ENCODE peak calls at places on chromosomes 11 and 22, in six cellular contexts. G, Q, W, O, U and D are unnamed samples.

GRCh38 chr11:118768715-118769114 is 22.2 kb downstream of the DDX6 start:
- DNase-seq in G (no peak), Q (no peak), W (no peak), O (no peak), U (no peak), D (no peak)

GRCh38 chr11:32529994-32530588 is 53.5 kb upstream of the EIF3M start:
- DNase-seq in G (no peak), Q (no peak), W (no peak), O (no peak), U (no peak), D (no peak)

GRCh38 chr11:127632971-127633680 is 632.6 kb upstream of the KIRREL3 start:
- DNase-seq in G (no peak), Q (no peak), W (no peak), O (no peak), U (no peak), D (no peak)

GRCh38 chr11:859394-860131 is 16.9 kb downstream of the TSPAN4 start:
- DNase-seq in G (no peak), Q (no peak), W (no peak), O (peak; percentile 78), U (no peak), D (no peak)

GRCh38 chr11:67700548-67701262 is 26.3 kb upstream of the ALDH3B2 start:
- DNase-seq in G (no peak), Q (no peak), W (no peak), O (no peak), U (no peak), D (no peak)

GRCh38 chr22:48886604-48887393 is 940.9 kb downstream of the BRD1 start:
- DNase-seq in G (no peak), Q (no peak), W (no peak), O (no peak), U (peak; percentile 64), D (no peak)

GRCh38 chr22:20243545-20244249 is 24.4 kb downstream of the RTN4R start:
- DNase-seq in G (peak; percentile 44), Q (no peak), W (peak; percentile 32), O (peak; percentile 63), U (peak; percentile 88), D (no peak)

GRCh38 chr11:96778272-96778671 is 388.5 kb downstream of the JRKL start:
- DNase-seq in G (no peak), Q (no peak), W (no peak), O (no peak), U (no peak), D (no peak)

GRCh38 chr11:65530157-65530496 is 5.2 kb downstream of the SCYL1 start:
- DNase-seq in G (peak; percentile 77), Q (no peak), W (no peak), O (no peak), U (no peak), D (no peak)

GRCh38 chr11:60334005-60334620 is 7.1 kb downstream of the MS4A6E start:
- DNase-seq in G (peak; percentile 73), Q (no peak), W (peak; percentile 50), O (peak; percentile 78), U (no peak), D (peak; percentile 83)

GRCh38 chr11:71200172-71200716 is 52.1 kb downstream of the SHANK2 start:
- DNase-seq in G (no peak), Q (no peak), W (no peak), O (no peak), U (no peak), D (no peak)

GRCh38 chr22:17120711-17121234 is 387 bp downstream of the TMEM121B start:
- DNase-seq in G (no peak), Q (no peak), W (no peak), O (peak; percentile 42), U (no peak), D (peak; percentile 14)

GRCh38 chr11:14275081-14275480 is 83.9 kb downstream of the RRAS2 start:
- DNase-seq in G (no peak), Q (no peak), W (no peak), O (no peak), U (no peak), D (no peak)

GRCh38 chr11:104836711-104837110 is 61.5 kb downstream of the CASP12 start:
- DNase-seq in G (no peak), Q (no peak), W (no peak), O (no peak), U (no peak), D (no peak)

DNA sequence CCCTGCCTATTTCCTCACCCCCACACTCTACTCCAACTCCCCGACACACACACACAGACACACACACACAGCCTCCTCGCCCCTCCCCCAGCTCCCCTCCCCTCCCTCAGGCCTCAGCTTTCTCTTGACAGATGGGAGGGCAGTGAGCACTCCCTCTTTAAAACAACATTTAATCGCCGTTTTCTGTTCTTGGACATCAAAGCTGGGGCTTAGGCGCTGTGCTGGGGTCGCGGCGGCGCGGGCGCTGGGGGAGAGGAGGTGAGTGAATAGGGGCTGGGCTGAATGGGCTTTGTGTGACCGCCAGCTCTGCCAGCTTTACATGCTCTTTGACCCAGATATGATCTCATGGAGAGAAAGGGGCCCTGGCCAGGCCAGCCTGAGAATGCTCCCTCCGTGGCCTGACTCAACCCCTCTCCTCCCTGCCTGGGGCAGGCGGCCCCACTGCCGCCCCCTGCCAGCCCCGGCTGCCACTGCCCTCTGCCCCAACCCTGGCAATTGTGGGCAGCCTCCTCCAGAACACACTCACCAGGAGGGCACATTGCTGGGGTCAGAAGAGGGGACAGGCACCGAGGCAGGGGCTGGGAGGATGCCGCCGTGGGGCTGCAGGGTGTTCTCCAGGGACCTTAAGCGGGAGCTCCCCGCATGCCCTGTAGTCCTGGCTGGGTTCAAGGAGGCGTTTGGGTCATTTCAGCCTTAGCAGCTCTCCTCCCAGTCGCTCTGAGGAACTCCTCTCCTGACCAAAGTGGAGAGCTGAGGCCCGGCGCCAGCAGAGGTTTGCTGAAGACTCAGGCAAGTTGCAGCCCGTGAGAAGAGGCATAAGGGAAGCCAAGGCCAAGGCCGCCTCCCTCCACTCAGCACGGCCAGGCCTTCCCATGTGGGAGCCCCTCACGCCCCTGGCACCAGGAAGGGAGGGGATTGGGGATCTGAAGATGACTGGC is 38.3 kb upstream of the NNMT start:
- DNase-seq in G (no peak), Q (no peak), W (peak; percentile 72), O (no peak), U (peak; percentile 82), D (peak; percentile 80)
- TF ChIP-seq CTCF in G (no peak), Q (peak; percentile 47), W (no peak), O (no peak), U (no peak), D (peak; percentile 52)

GRCh38 chr11:126355926-126356897 is 726 bp downstream of the ST3GAL4 start:
- DNase-seq in G (peak; percentile 46), Q (no peak), W (peak; percentile 36), O (peak; percentile 50), U (peak; percentile 85), D (no peak)
- TF ChIP-seq CTCF in G (no peak), Q (peak; percentile 5), W (no peak), O (no peak), U (no peak), D (no peak)

DNA sequence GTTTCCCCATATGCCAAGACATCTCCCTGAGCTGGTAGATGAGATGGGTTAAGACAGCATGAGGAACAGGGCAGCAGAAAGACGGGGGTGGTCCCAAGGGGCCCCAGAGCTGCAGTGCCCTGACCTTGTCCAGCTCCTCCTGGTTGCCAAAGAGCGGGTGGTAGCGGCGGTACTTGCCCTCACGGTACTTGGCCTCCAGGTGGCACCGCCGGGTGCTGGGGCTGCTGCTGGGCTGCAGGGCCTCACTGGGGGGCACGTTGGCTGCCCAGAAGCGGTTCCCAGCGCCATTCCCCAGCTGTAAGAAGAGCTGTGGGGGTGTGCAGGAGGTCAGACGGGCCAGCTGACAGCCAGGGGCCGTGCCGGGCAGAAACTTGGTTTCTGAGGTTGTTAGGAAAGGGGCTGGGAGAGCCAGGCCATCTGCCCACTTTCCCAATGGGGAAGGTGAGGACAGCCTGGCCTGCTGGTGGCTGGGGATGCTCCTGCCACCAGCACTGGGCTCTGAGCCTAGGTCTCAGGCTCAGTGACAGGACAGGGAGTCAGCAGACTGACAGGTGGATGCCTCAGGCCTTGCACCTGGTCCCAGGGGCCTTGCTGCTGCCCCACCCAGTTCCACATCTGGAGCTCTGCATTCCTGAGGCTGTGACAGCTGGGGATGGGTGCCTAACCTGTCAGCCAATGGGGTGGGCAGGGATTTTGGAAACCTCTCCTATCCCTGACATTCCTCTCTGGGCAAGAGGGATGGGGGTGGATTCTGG is 30.0 kb upstream of the PDE2A start:
- DNase-seq in G (no peak), Q (no peak), W (no peak), O (no peak), U (no peak), D (no peak)
- TF ChIP-seq CTCF in G (peak; percentile 42), Q (peak; percentile 3), W (no peak), O (no peak), U (no peak), D (no peak)

GRCh38 chr11:36258730-36259360 is 30.4 kb downstream of the COMMD9 start:
- DNase-seq in G (peak; percentile 12), Q (no peak), W (peak; percentile 29), O (peak; percentile 64), U (no peak), D (peak; percentile 52)
- TF ChIP-seq CTCF in G (peak; percentile 61), Q (peak; percentile 50), W (no peak), O (peak; percentile 48), U (peak; percentile 38), D (peak; percentile 72)